ENCODE peak calls at places on chromosomes 4 and X, in eight cellular contexts. C is hepatic stellate cell, Z is posterior cingulate gyrus, W is ELF-1, G is NCI-H226, Q is GM12865, J is A549, V is lung. Y is an unnamed sample.

GRCh38 chrX:18674417-18674787 is 2.5 kb upstream of the RS1 start:
- DNase-seq in G (no peak), C (no peak), J (no peak), Z (peak; percentile 77), Q (no peak), W (no peak), V (no peak), Y (no peak)

GRCh38 chr4:16772366-16772850 is 126.0 kb downstream of the LDB2 start:
- DNase-seq in Z (no peak), W (no peak), V (no peak), C (peak; percentile 24), Q (no peak), J (no peak), G (no peak), Y (peak; percentile 62)

GRCh38 chrX:96447161-96447560 is 237.5 kb upstream of the DIAPH2 start:
- DNase-seq in Z (no peak), J (no peak), C (no peak), Q (no peak), W (no peak), G (no peak), V (no peak), Y (no peak)

GRCh38 chrX:10239611-10240064 is 82.9 kb downstream of the CLCN4 start:
- DNase-seq in G (peak; percentile 51), Q (no peak), V (no peak), J (peak; percentile 12), Z (no peak), W (no peak), C (no peak), Y (peak; percentile 66)

GRCh38 chrX:77275392-77275791 is 171.8 kb upstream of the FGF16 start:
- DNase-seq in Z (no peak), V (no peak), Q (no peak), G (no peak), J (no peak), C (no peak), W (peak; percentile 34), Y (no peak)

GRCh38 chr4:143514432-143514831 is 930 bp downstream of the SMARCA5 start:
- DNase-seq in V (peak; percentile 50), W (peak; percentile 69), J (peak; percentile 12), C (peak; percentile 27), Z (peak; percentile 78), G (peak; percentile 19), Q (peak; percentile 33), Y (peak; percentile 29)

GRCh38 chr4:54545663-54546424 is 111.9 kb upstream of the KIT start:
- DNase-seq in Q (no peak), W (no peak), J (no peak), Z (no peak), V (no peak), C (no peak), G (no peak), Y (no peak)

GRCh38 chr4:155629183-155629825 is 37.3 kb upstream of the GUCY1A1 start:
- DNase-seq in Z (no peak), Q (no peak), C (peak; percentile 14), V (no peak), G (peak; percentile 49), W (no peak), J (no peak), Y (peak; percentile 61)

GRCh38 chrX:6311540-6311939 is 82.9 kb upstream of the NLGN4X start:
- DNase-seq in Q (peak; percentile 26), J (no peak), Z (no peak), W (no peak), V (no peak), C (no peak), G (no peak), Y (no peak)

GRCh38 chr4:113998026-113998425 is 18.6 kb upstream of the ARSJ start:
- DNase-seq in C (no peak), V (no peak), Z (peak; percentile 51), G (no peak), W (no peak), Q (no peak), J (no peak), Y (no peak)

GRCh38 chr4:10599574-10599973 is 85.0 kb downstream of the CLNK start:
- DNase-seq in G (no peak), Z (no peak), V (no peak), C (no peak), W (no peak), Q (no peak), J (no peak), Y (no peak)

GRCh38 chrX:46636223-46636622 is 62.7 kb downstream of the CHST7 start:
- DNase-seq in V (no peak), W (no peak), C (no peak), J (no peak), G (no peak), Z (no peak), Q (no peak), Y (no peak)

GRCh38 chr4:94412019-94413017 is 39.4 kb upstream of the PDLIM5 start:
- DNase-seq in W (no peak), Q (no peak), G (peak; percentile 68), V (no peak), Z (no peak), C (peak; percentile 21), J (peak; percentile 60), Y (peak; percentile 62)

GRCh38 chr4:144799486-144799885 is 153.5 kb downstream of the HHIP start:
- DNase-seq in Z (no peak), V (no peak), J (no peak), C (no peak), G (no peak), Q (no peak), W (no peak), Y (no peak)

GRCh38 chr4:45931151-45931550 is 192.7 kb downstream of the GABRG1 start:
- DNase-seq in Z (no peak), G (no peak), W (no peak), Q (no peak), J (no peak), V (no peak), C (no peak), Y (no peak)

GRCh38 chr4:141352775-141353544 is 132.3 kb downstream of the ZNF330 start:
- DNase-seq in J (no peak), Q (no peak), V (no peak), C (no peak), G (peak; percentile 80), W (peak; percentile 29), Z (no peak), Y (peak; percentile 62)

GRCh38 chrX:38061335-38061734 is 55.0 kb downstream of the SYTL5 start:
- DNase-seq in V (no peak), J (peak; percentile 2), G (no peak), Q (no peak), W (no peak), C (no peak), Z (no peak), Y (peak; percentile 41)

GRCh38 chr4:171516694-171517093 is 296.5 kb upstream of the GALNTL6 start:
- DNase-seq in J (no peak), W (no peak), G (no peak), Z (no peak), Q (no peak), V (no peak), C (no peak), Y (no peak)

GRCh38 chr4:127844605-127845116 is 36.0 kb upstream of the PLK4 start:
- DNase-seq in J (no peak), G (peak; percentile 84), C (no peak), W (peak; percentile 4), Z (no peak), Q (no peak), V (no peak), Y (no peak)

GRCh38 chr4:68599150-68599549 is 23.0 kb upstream of the UGT2B17 start:
- DNase-seq in J (no peak), V (no peak), C (no peak), G (no peak), Z (no peak), Q (no peak), W (no peak), Y (no peak)